ENCODE peak calls at places on chromosomes 3 and 15, in nine cellular contexts. N is spleen, O is IMR-90, K is Peyer's patch, S is K562, E is transverse colon, C is gastrocnemius medialis, D is esophagus muscularis mucosa, V is A549. J is an unnamed sample.

GRCh38 chr3:11544413-11545181 is 99.1 kb downstream of the VGLL4 start:
- DNase-seq in D (no peak), K (no peak), C (no peak), E (no peak), O (peak), V (no peak), N (peak), S (no peak), J (no peak)

GRCh38 chr15:76057332-76058000 is 2.3 kb upstream of the TMEM266 start:
- DNase-seq in N (no peak), S (peak), V (peak), O (peak), C (no peak), D (no peak), E (peak), K (peak), J (peak)

GRCh38 chr3:117681619-117682018 is 972.0 kb downstream of the TUSC7 start:
- DNase-seq in C (no peak), O (peak), E (no peak), D (no peak), S (no peak), N (no peak), K (no peak), V (no peak), J (no peak)

GRCh38 chr3:9088431-9089353 is 125.4 kb upstream of the RAD18 start:
- DNase-seq in N (no peak), V (no peak), S (no peak), D (no peak), O (no peak), K (no peak), E (peak), C (no peak), J (no peak)

GRCh38 chr3:110413807-110414748 is 657.5 kb upstream of the NECTIN3 start:
- DNase-seq in O (peak), E (no peak), C (no peak), D (no peak), S (no peak), N (no peak), V (no peak), K (no peak), J (no peak)

GRCh38 chr3:188197388-188197847 is 43.5 kb downstream of the LPP start:
- DNase-seq in K (no peak), V (no peak), C (peak), E (no peak), N (no peak), S (no peak), O (no peak), D (no peak), J (no peak)

GRCh38 chr15:94387442-94387841 is 156.1 kb downstream of the MCTP2 start:
- DNase-seq in D (no peak), O (no peak), V (no peak), E (no peak), S (no peak), N (no peak), K (no peak), C (no peak), J (no peak)

GRCh38 chr3:29514170-29514569 is 233.3 kb downstream of the RBMS3 start:
- DNase-seq in S (no peak), D (no peak), V (no peak), N (no peak), O (no peak), K (no peak), C (no peak), E (no peak), J (no peak)

GRCh38 chr3:71602256-71602655 is 18.7 kb upstream of the FOXP1 start:
- DNase-seq in N (no peak), O (no peak), K (no peak), S (no peak), V (no peak), D (peak), E (no peak), C (no peak), J (no peak)

GRCh38 chr3:141050913-141051632 is at the start of gene SPSB4:
- DNase-seq in S (no peak), D (peak), E (peak), O (peak), V (peak), N (peak), C (peak), K (no peak), J (no peak)

GRCh38 chr3:176937546-176937945 is 259.7 kb downstream of the TBL1XR1 start:
- DNase-seq in C (no peak), S (no peak), O (peak), D (no peak), K (no peak), V (no peak), N (no peak), E (no peak), J (no peak)

GRCh38 chr3:73784647-73785420 is 160.1 kb upstream of the PDZRN3 start:
- DNase-seq in K (no peak), N (no peak), S (no peak), E (no peak), V (no peak), O (peak), D (no peak), C (no peak), J (no peak)

GRCh38 chr15:66356359-66357236 is at the start of gene TIPIN:
- DNase-seq in D (peak), E (peak), C (peak), N (peak), S (peak), O (peak), K (peak), V (peak), J (peak)

GRCh38 chr3:50181985-50182384 is 9.4 kb upstream of the GNAT1 start:
- DNase-seq in C (no peak), D (no peak), K (no peak), O (no peak), N (no peak), S (no peak), V (no peak), E (no peak), J (no peak)

GRCh38 chr3:134471521-134472193 is 14.1 kb downstream of the ANAPC13 start:
- DNase-seq in E (no peak), V (peak), O (peak), S (no peak), K (no peak), D (no peak), C (no peak), N (no peak), J (no peak)

GRCh38 chr15:57859130-57859685 is 152.7 kb downstream of the POLR2M start:
- DNase-seq in N (no peak), K (no peak), E (no peak), C (no peak), O (no peak), S (no peak), V (no peak), D (peak), J (no peak)

GRCh38 chr15:38670142-38671002 is 105.8 kb upstream of the RASGRP1 start:
- DNase-seq in D (no peak), C (no peak), O (no peak), E (peak), K (peak), S (no peak), V (no peak), N (no peak), J (no peak)

GRCh38 chr3:113165841-113166240 is 45.5 kb upstream of the BOC start:
- DNase-seq in N (no peak), E (no peak), C (peak), S (no peak), K (no peak), D (peak), V (no peak), O (no peak), J (no peak)

GRCh38 chr15:41989573-41990242 is 17.4 kb upstream of the EHD4 start:
- DNase-seq in E (peak), O (peak), N (peak), C (peak), V (peak), K (peak), D (no peak), S (peak), J (peak)

GRCh38 chr3:150443331-150443741 is 35.2 kb downstream of the TSC22D2 start:
- DNase-seq in N (no peak), D (no peak), E (no peak), C (no peak), S (no peak), V (no peak), K (no peak), O (peak), J (no peak)

GRCh38 chr3:41932511-41932910 is 29.4 kb downstream of the ULK4 start:
- DNase-seq in V (no peak), E (no peak), C (no peak), D (peak), S (no peak), K (no peak), N (no peak), O (no peak), J (no peak)

GRCh38 chr3:100710355-100711198 is 1.3 kb downstream of the TFG start:
- DNase-seq in D (no peak), O (peak), C (peak), E (peak), S (peak), N (no peak), V (peak), K (peak), J (peak)

GRCh38 chr3:102159810-102160451 is 274.9 kb upstream of the ZPLD1 start:
- DNase-seq in C (no peak), N (no peak), D (no peak), E (no peak), O (no peak), S (no peak), K (no peak), V (no peak), J (no peak)

GRCh38 chr15:66390670-66391069 is 4.0 kb downstream of the MAP2K1 start:
- DNase-seq in N (no peak), K (peak), E (peak), O (no peak), S (no peak), C (no peak), D (no peak), V (no peak), J (no peak)

GRCh38 chr3:74824366-74824765 is 209.9 kb upstream of the CNTN3 start:
- DNase-seq in N (no peak), E (no peak), C (no peak), K (no peak), S (no peak), V (no peak), O (no peak), D (no peak), J (no peak)

GRCh38 chr3:35663471-35663870 is 24.1 kb downstream of the ARPP21 start:
- DNase-seq in K (no peak), O (no peak), E (no peak), S (no peak), D (no peak), C (peak), N (no peak), V (no peak), J (no peak)

GRCh38 chr3:35654471-35654870 is 15.1 kb downstream of the ARPP21 start:
- DNase-seq in K (no peak), O (no peak), C (no peak), D (no peak), E (no peak), N (no peak), V (no peak), S (no peak), J (no peak)

GRCh38 chr3:35665390-35666055 is 26.2 kb downstream of the ARPP21 start:
- DNase-seq in O (peak), C (no peak), E (no peak), N (no peak), V (no peak), D (no peak), K (no peak), S (no peak), J (no peak)

GRCh38 chr3:35664460-35664919 is 25.2 kb downstream of the ARPP21 start:
- DNase-seq in N (peak), D (no peak), K (peak), S (no peak), E (no peak), O (peak), V (no peak), C (peak), J (peak)

DNA sequence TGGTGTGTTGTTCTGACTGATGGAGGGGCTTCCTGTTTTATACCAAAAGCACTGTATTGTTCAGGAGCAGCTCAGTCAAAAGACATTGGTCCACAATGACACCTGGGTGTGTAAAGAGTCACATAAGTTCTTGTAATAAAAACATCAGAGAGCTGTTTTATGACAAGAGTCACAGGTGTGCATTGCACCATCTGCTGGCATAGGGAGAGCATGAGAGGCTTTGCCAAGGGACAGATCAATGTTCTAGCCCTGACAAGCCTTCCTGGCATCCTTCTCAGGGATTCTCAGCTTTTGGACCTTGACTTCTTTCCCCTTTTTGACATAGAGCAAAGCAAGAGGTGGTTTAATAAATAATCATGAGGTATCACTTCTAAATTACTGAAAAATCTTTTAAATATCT is 20.5 kb downstream of the ARPP21 start:
- DNase-seq in D (no peak), E (peak), V (no peak), N (no peak), K (no peak), O (no peak), S (no peak), C (peak), J (no peak)
- TF ChIP-seq CTCF in D (no peak), E (no peak), V (peak), N (no peak), K (peak), O (no peak), S (no peak), C (no peak), J (no peak)

GRCh38 chr3:58001979-58002378 is 6.2 kb upstream of the FLNB start:
- DNase-seq in O (no peak), K (no peak), N (peak), S (no peak), V (no peak), C (no peak), D (no peak), E (no peak), J (no peak)

GRCh38 chr3:58006661-58007060 is 1.6 kb upstream of the FLNB start:
- DNase-seq in S (no peak), O (no peak), K (no peak), E (no peak), V (no peak), N (no peak), D (no peak), C (no peak), J (no peak)

GRCh38 chr3:58003093-58003492 is 5.1 kb upstream of the FLNB start:
- DNase-seq in D (no peak), S (no peak), K (no peak), N (no peak), C (no peak), O (no peak), E (no peak), V (no peak), J (no peak)

GRCh38 chr3:58005662-58006061 is 2.6 kb upstream of the FLNB start:
- DNase-seq in S (no peak), O (peak), K (no peak), N (no peak), V (no peak), C (no peak), E (no peak), D (no peak), J (no peak)

GRCh38 chr3:58004972-58005371 is 3.2 kb upstream of the FLNB start:
- DNase-seq in S (no peak), N (no peak), C (no peak), V (no peak), O (peak), K (peak), D (no peak), E (no peak), J (no peak)
- TF ChIP-seq POLR2A in S (no peak), N (no peak), C (no peak), V (no peak), O (no peak), K (no peak), D (no peak), E (no peak), J (no peak)

GRCh38 chr15:29070471-29071192 is 184.9 kb downstream of the APBA2 start:
- DNase-seq in O (no peak), D (no peak), E (no peak), V (no peak), N (peak), S (no peak), K (no peak), C (no peak), J (peak)

GRCh38 chr15:29071907-29072273 is 186.1 kb downstream of the APBA2 start:
- DNase-seq in O (no peak), V (no peak), N (peak), K (no peak), E (no peak), C (no peak), S (no peak), D (no peak), J (peak)

GRCh38 chr15:29071193-29071906 is 185.6 kb downstream of the APBA2 start:
- DNase-seq in D (no peak), V (no peak), K (no peak), O (no peak), N (peak), E (no peak), C (no peak), S (no peak), J (no peak)

GRCh38 chr15:29074045-29074444 is 188.3 kb downstream of the APBA2 start:
- DNase-seq in C (no peak), O (peak), E (no peak), S (no peak), V (no peak), K (no peak), D (no peak), N (no peak), J (no peak)

DNA sequence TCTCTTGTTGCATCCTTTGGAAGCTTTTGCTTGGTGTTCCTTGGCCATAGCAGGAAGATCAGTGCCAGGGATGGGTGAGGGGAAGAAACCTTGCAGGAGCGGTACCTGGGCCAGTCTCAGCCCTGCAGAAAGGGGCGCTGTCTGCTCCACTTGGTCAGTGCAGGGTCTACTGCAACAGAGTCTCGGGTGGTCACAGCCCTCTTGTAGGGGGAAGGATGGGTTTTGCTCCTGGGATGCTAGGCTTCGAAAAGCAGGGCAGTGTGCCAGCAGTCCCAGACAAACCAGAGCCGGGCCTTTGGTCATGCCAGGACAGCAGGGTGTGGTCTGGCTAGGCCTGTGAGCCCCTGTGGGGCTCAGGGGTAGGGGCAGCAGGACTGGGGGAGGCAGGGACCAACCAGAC is 186.7 kb downstream of the APBA2 start:
- DNase-seq in C (no peak), D (no peak), E (no peak), O (no peak), K (no peak), N (no peak), S (no peak), V (no peak), J (no peak)
- H3K4me3 ChIP-seq in C (no peak), D (no peak), E (no peak), O (no peak), K (no peak), N (no peak), S (no peak), V (no peak), J (no peak)

DNA sequence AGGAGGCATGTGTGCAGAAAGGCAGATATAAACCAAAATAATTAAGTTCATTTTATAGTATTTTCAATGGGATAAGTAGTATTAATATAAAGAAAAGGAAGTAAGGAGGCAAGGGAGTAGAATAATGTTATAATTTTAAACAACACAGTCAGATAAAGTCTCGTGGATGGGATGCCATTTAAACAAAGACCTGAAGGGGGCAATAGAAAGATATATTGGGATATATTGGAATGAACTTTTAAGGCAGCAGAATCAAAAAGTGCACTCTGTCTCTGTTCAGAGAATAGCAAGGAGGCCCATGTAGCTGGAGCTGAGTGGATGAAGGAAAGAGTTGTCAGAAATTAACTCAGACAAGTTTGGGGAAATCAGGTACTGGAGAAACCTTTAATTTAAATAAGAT is 158.7 kb downstream of the CGGBP1 start:
- DNase-seq in S (no peak), K (no peak), D (no peak), N (no peak), C (no peak), E (no peak), O (no peak), V (no peak), J (no peak)
- TF ChIP-seq CTCF in S (no peak), K (peak), D (peak), N (no peak), C (no peak), E (no peak), O (peak), V (no peak), J (no peak)

GRCh38 chr3:15331072-15331605 is 1.2 kb downstream of the SH3BP5 start:
- DNase-seq in K (no peak), E (no peak), D (no peak), N (no peak), O (no peak), C (no peak), V (no peak), S (no peak), J (no peak)

GRCh38 chr3:15331606-15332404 is 581 bp downstream of the SH3BP5 start:
- DNase-seq in E (peak), S (no peak), V (peak), K (peak), N (peak), C (peak), D (no peak), O (peak), J (no peak)

GRCh38 chr3:15333099-15333956 is 942 bp upstream of the SH3BP5 start:
- DNase-seq in C (no peak), N (no peak), O (no peak), D (no peak), K (no peak), E (no peak), V (no peak), S (peak), J (no peak)

GRCh38 chr3:15333957-15334263 is 1.5 kb upstream of the SH3BP5 start:
- DNase-seq in D (no peak), V (no peak), S (no peak), O (no peak), E (no peak), C (no peak), N (no peak), K (no peak), J (no peak)

DNA sequence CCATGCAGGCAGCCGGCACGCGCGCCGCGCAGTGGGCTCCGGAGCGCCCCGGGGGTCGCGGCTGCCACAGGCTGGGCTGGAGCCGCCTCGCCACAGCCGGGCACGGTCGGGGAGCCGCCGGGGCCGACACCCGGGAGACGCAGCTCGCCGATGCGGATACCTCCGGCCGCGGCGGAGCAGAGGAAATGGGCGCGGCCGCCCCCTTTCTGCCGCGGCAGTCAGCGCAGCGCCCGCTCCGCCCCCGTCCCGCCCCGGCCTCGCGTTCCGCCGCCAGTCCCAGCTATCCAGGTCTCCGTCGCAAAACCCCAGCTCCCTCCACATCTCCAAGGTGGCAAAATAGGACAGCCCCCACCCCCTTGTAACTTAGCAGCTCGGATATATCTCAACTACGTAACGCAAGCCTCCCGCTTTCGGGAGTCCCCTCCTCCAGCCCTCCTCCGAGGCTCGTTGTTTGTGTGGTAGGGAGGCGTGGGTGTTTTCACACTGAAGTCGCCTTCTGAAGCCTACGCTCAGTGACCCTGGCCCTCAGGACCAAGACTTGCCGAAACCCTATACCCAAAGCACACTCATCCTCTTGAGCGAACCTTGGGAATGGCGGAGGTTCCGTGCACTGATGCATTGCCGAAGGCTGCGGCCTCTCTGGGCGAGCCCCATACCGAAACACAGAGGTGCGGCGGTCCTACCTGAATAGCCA is at the start of gene SH3BP5:
- DNase-seq in C (peak), E (peak), D (no peak), S (peak), K (peak), V (peak), N (peak), O (peak), J (peak)
- TF ChIP-seq POLR2A in C (peak), E (no peak), D (peak), S (peak), K (no peak), V (peak), N (peak), O (no peak), J (peak)